ENCODE peak calls at places on chromosome 4, in ten cellular contexts. D is NCI-H2029 treated with DMSO at 0.1 percent for 48 hours; A is coronary artery; X is T-helper 2 cell; K is T-cell; W is ELF-1; U is stimulated activated CD8-positive, alpha-beta memory T cell treated with anti-CD3 and anti-CD28 coated beads, Interleukin-7, amount 100 ng/mL, for 1 hour; Q is GM03348; J is tibial artery; B is upper lobe of right lung. Z is an unnamed sample.

GRCh38 chr4:53744446-53745160 is 153.3 kb upstream of the LNX1 start:
- DNase-seq in D (no peak), A (no peak), X (no peak), K (no peak), W (peak), U (no peak), Q (no peak), J (no peak), B (no peak), Z (no peak)

GRCh38 chr4:121380448-121381147 is at the start of gene QRFPR:
- DNase-seq in D (no peak), A (no peak), X (no peak), K (no peak), W (peak), U (no peak), Q (peak), J (no peak), B (no peak), Z (peak)

GRCh38 chr4:184548321-184548650 is 73.9 kb upstream of the IRF2 start:
- DNase-seq in D (no peak), A (no peak), X (no peak), K (no peak), W (no peak), U (no peak), Q (no peak), J (no peak), B (no peak), Z (no peak)

GRCh38 chr4:76732246-76732645 is 165.7 kb downstream of the SOWAHB start:
- DNase-seq in D (no peak), A (no peak), X (no peak), K (no peak), W (no peak), U (no peak), Q (no peak), J (no peak), B (no peak), Z (no peak)

GRCh38 chr4:89000844-89001360 is 56.1 kb downstream of the FAM13A start:
- DNase-seq in D (peak), A (no peak), X (no peak), K (no peak), W (no peak), U (no peak), Q (no peak), J (no peak), B (no peak), Z (no peak)

GRCh38 chr4:151035321-151035720 is 20.2 kb upstream of the LRBA start:
- DNase-seq in D (peak), A (no peak), X (no peak), K (no peak), W (peak), U (no peak), Q (no peak), J (no peak), B (no peak), Z (no peak)

GRCh38 chr4:153528705-153529493 is 62.7 kb downstream of the TMEM131L start:
- DNase-seq in D (no peak), A (no peak), X (no peak), K (no peak), W (no peak), U (no peak), Q (no peak), J (no peak), B (no peak), Z (no peak)

GRCh38 chr4:98586634-98587354 is 71.6 kb downstream of the TSPAN5 start:
- DNase-seq in D (no peak), A (no peak), X (no peak), K (no peak), W (no peak), U (no peak), Q (no peak), J (no peak), B (no peak), Z (no peak)

GRCh38 chr4:74529284-74530041 is 84.5 kb downstream of the AREG start:
- DNase-seq in D (no peak), A (no peak), X (no peak), K (no peak), W (no peak), U (no peak), Q (no peak), J (no peak), B (no peak), Z (no peak)

GRCh38 chr4:117983541-117984451 is 50.5 kb upstream of the NDST3 start:
- DNase-seq in D (no peak), A (no peak), X (no peak), K (no peak), W (no peak), U (no peak), Q (no peak), J (no peak), B (no peak), Z (no peak)

GRCh38 chr4:40309250-40309774 is 25.8 kb upstream of the CHRNA9 start:
- DNase-seq in D (no peak), A (peak), X (peak), K (peak), W (peak), U (peak), Q (peak), J (peak), B (peak), Z (peak)

GRCh38 chr4:112296949-112297483 is at the start of gene ALPK1:
- DNase-seq in D (no peak), A (no peak), X (no peak), K (no peak), W (no peak), U (no peak), Q (peak), J (no peak), B (no peak), Z (no peak)

GRCh38 chr4:145716661-145717200 is 36.8 kb downstream of the C4orf51 start:
- DNase-seq in D (no peak), A (no peak), X (no peak), K (no peak), W (no peak), U (no peak), Q (no peak), J (no peak), B (no peak), Z (no peak)

GRCh38 chr4:121526509-121526908 is 145.7 kb upstream of the QRFPR start:
- DNase-seq in D (no peak), A (no peak), X (no peak), K (no peak), W (no peak), U (no peak), Q (no peak), J (no peak), B (no peak), Z (no peak)

GRCh38 chr4:21656832-21657231 is 291.7 kb downstream of the KCNIP4 start:
- DNase-seq in D (no peak), A (no peak), X (no peak), K (no peak), W (no peak), U (no peak), Q (peak), J (no peak), B (no peak), Z (no peak)

GRCh38 chr4:138892483-138893386 is 122.8 kb upstream of the NOCT start:
- DNase-seq in D (peak), A (no peak), X (no peak), K (no peak), W (no peak), U (no peak), Q (peak), J (no peak), B (no peak), Z (no peak)

GRCh38 chr4:76691767-76692689 is 205.9 kb downstream of the SOWAHB start:
- DNase-seq in D (no peak), A (no peak), X (no peak), K (no peak), W (no peak), U (no peak), Q (no peak), J (no peak), B (no peak), Z (no peak)

GRCh38 chr4:180926277-180926676 is 1316.9 kb upstream of the TENM3 start:
- DNase-seq in D (no peak), A (no peak), X (no peak), K (no peak), W (no peak), U (no peak), Q (no peak), J (no peak), B (no peak), Z (no peak)

GRCh38 chr4:5678977-5679376 is 29.4 kb downstream of the EVC2 start:
- DNase-seq in D (no peak), A (no peak), X (no peak), K (no peak), W (no peak), U (no peak), Q (no peak), J (no peak), B (no peak), Z (no peak)

GRCh38 chr4:833156-833555 is 7.2 kb upstream of the CPLX1 start:
- DNase-seq in D (no peak), A (no peak), X (no peak), K (no peak), W (no peak), U (no peak), Q (no peak), J (no peak), B (peak), Z (no peak)

GRCh38 chr4:168879178-168879577 is 130.9 kb downstream of the CBR4 start:
- DNase-seq in D (no peak), A (no peak), X (no peak), K (no peak), W (no peak), U (no peak), Q (no peak), J (no peak), B (no peak), Z (no peak)